ENCODE peak calls at places on chromosomes 5 and 9, in nine cellular contexts. One of them, this sample, is unnamed.

GRCh38 chr5:6686916-6687409 is 26.3 kb upstream of the TENT4A start:
- DNase-seq in right lobe of liver: no peak
- DNase-seq in ureter: no peak
- DNase-seq in effector memory CD8-positive, alpha-beta T cell: no peak
- DNase-seq in BE2C: no peak
- DNase-seq in cardiac muscle cell: peak
- DNase-seq in H9: peak
- DNase-seq in T-helper 9 cell: no peak
- DNase-seq in kidney tubule cell: peak
- DNase-seq in this sample: no peak

GRCh38 chr9:129665008-129665771 is at the start of gene PRRX2:
- DNase-seq in cardiac muscle cell: peak
- DNase-seq in ureter: peak
- DNase-seq in T-helper 9 cell: no peak
- DNase-seq in kidney tubule cell: no peak
- DNase-seq in effector memory CD8-positive, alpha-beta T cell: no peak
- DNase-seq in BE2C: peak
- DNase-seq in H9: no peak
- DNase-seq in right lobe of liver: no peak
- DNase-seq in this sample: peak

GRCh38 chr5:134846641-134846960 is 833 bp downstream of the C5orf24 start:
- DNase-seq in T-helper 9 cell: no peak
- DNase-seq in H9: no peak
- DNase-seq in kidney tubule cell: peak
- DNase-seq in cardiac muscle cell: peak
- DNase-seq in right lobe of liver: no peak
- DNase-seq in BE2C: peak
- DNase-seq in effector memory CD8-positive, alpha-beta T cell: no peak
- DNase-seq in ureter: no peak
- DNase-seq in this sample: peak

GRCh38 chr5:180302256-180302655 is 10.4 kb upstream of the MAPK9 start:
- DNase-seq in kidney tubule cell: no peak
- DNase-seq in T-helper 9 cell: no peak
- DNase-seq in effector memory CD8-positive, alpha-beta T cell: no peak
- DNase-seq in BE2C: no peak
- DNase-seq in ureter: no peak
- DNase-seq in cardiac muscle cell: no peak
- DNase-seq in right lobe of liver: no peak
- DNase-seq in H9: no peak
- DNase-seq in this sample: no peak

GRCh38 chr5:176652136-176652535 is 4.9 kb downstream of the TSPAN17 start:
- DNase-seq in T-helper 9 cell: no peak
- DNase-seq in H9: peak
- DNase-seq in effector memory CD8-positive, alpha-beta T cell: no peak
- DNase-seq in ureter: no peak
- DNase-seq in BE2C: peak
- DNase-seq in kidney tubule cell: no peak
- DNase-seq in right lobe of liver: no peak
- DNase-seq in cardiac muscle cell: no peak
- DNase-seq in this sample: no peak

GRCh38 chr5:121987685-121988073 is 25.9 kb downstream of the SRFBP1 start:
- DNase-seq in cardiac muscle cell: no peak
- DNase-seq in H9: no peak
- DNase-seq in effector memory CD8-positive, alpha-beta T cell: no peak
- DNase-seq in ureter: no peak
- DNase-seq in right lobe of liver: no peak
- DNase-seq in T-helper 9 cell: no peak
- DNase-seq in kidney tubule cell: no peak
- DNase-seq in BE2C: no peak
- DNase-seq in this sample: no peak

GRCh38 chr9:120698766-120699165 is 15.5 kb downstream of the MEGF9 start:
- DNase-seq in effector memory CD8-positive, alpha-beta T cell: no peak
- DNase-seq in BE2C: peak
- DNase-seq in right lobe of liver: no peak
- DNase-seq in T-helper 9 cell: no peak
- DNase-seq in cardiac muscle cell: no peak
- DNase-seq in kidney tubule cell: no peak
- DNase-seq in ureter: no peak
- DNase-seq in H9: no peak
- DNase-seq in this sample: no peak

GRCh38 chr9:110936252-110936651 is 102.0 kb downstream of the LPAR1 start:
- DNase-seq in kidney tubule cell: no peak
- DNase-seq in ureter: no peak
- DNase-seq in cardiac muscle cell: no peak
- DNase-seq in H9: no peak
- DNase-seq in effector memory CD8-positive, alpha-beta T cell: no peak
- DNase-seq in BE2C: no peak
- DNase-seq in T-helper 9 cell: no peak
- DNase-seq in right lobe of liver: no peak
- DNase-seq in this sample: no peak

GRCh38 chr5:119355636-119356383 is at the start of gene TNFAIP8:
- DNase-seq in ureter: peak
- DNase-seq in cardiac muscle cell: peak
- DNase-seq in kidney tubule cell: peak
- DNase-seq in effector memory CD8-positive, alpha-beta T cell: no peak
- DNase-seq in BE2C: no peak
- DNase-seq in right lobe of liver: peak
- DNase-seq in H9: peak
- DNase-seq in T-helper 9 cell: peak
- DNase-seq in this sample: peak

GRCh38 chr5:14296533-14297331 is 153.6 kb downstream of the TRIO start:
- DNase-seq in right lobe of liver: no peak
- DNase-seq in H9: no peak
- DNase-seq in T-helper 9 cell: no peak
- DNase-seq in cardiac muscle cell: no peak
- DNase-seq in effector memory CD8-positive, alpha-beta T cell: no peak
- DNase-seq in kidney tubule cell: no peak
- DNase-seq in ureter: no peak
- DNase-seq in BE2C: no peak
- DNase-seq in this sample: no peak

GRCh38 chr5:93579561-93580386 is 1.2 kb downstream of the NR2F1-AS1 start:
- DNase-seq in cardiac muscle cell: no peak
- DNase-seq in right lobe of liver: no peak
- DNase-seq in BE2C: peak
- DNase-seq in effector memory CD8-positive, alpha-beta T cell: no peak
- DNase-seq in H9: peak
- DNase-seq in kidney tubule cell: peak
- DNase-seq in T-helper 9 cell: no peak
- DNase-seq in ureter: no peak
- DNase-seq in this sample: peak

GRCh38 chr5:54944364-54944763 is 41.0 kb downstream of the ESM1 start:
- DNase-seq in ureter: no peak
- DNase-seq in BE2C: no peak
- DNase-seq in kidney tubule cell: peak
- DNase-seq in cardiac muscle cell: peak
- DNase-seq in H9: no peak
- DNase-seq in effector memory CD8-positive, alpha-beta T cell: peak
- DNase-seq in right lobe of liver: no peak
- DNase-seq in T-helper 9 cell: peak
- DNase-seq in this sample: peak

GRCh38 chr5:54547711-54548250 is 30.2 kb downstream of the SNX18 start:
- DNase-seq in effector memory CD8-positive, alpha-beta T cell: no peak
- DNase-seq in BE2C: peak
- DNase-seq in kidney tubule cell: peak
- DNase-seq in cardiac muscle cell: no peak
- DNase-seq in H9: no peak
- DNase-seq in T-helper 9 cell: no peak
- DNase-seq in ureter: no peak
- DNase-seq in right lobe of liver: peak
- DNase-seq in this sample: no peak

GRCh38 chr5:32522429-32523143 is 62.8 kb upstream of the SUB1 start:
- DNase-seq in effector memory CD8-positive, alpha-beta T cell: no peak
- DNase-seq in kidney tubule cell: no peak
- DNase-seq in T-helper 9 cell: no peak
- DNase-seq in cardiac muscle cell: no peak
- DNase-seq in BE2C: no peak
- DNase-seq in ureter: no peak
- DNase-seq in H9: no peak
- DNase-seq in right lobe of liver: no peak
- DNase-seq in this sample: peak

This sample was measured in activated CD4-positive, alpha-beta memory T cell treated with anti-CD3 and anti-CD28 coated beads for 36 hours.